ENCODE peak calls at places on chromosomes 3 and 15, in six cellular contexts. F is activated naive CD4-positive, alpha-beta T cell; X is type B pancreatic cell; W is HEK293T; G is H7; R is NCI-H1417. Q is an unnamed sample.

GRCh38 chr3:10495003-10495402 is 10.4 kb downstream of the ATP2B2 start:
- DNase-seq in F (no peak), X (no peak), W (no peak), G (peak), R (no peak), Q (peak)

GRCh38 chr15:51390932-51391432 is 49.5 kb downstream of the GLDN start:
- DNase-seq in F (no peak), X (no peak), W (no peak), G (peak), R (peak), Q (peak)

GRCh38 chr3:177610677-177611654 is 413.7 kb upstream of the TBL1XR1 start:
- DNase-seq in F (no peak), X (no peak), W (no peak), G (no peak), R (peak), Q (peak)

GRCh38 chr15:48001393-48002059 is 119.3 kb upstream of the SLC24A5 start:
- DNase-seq in F (no peak), X (no peak), W (no peak), G (no peak), R (peak), Q (no peak)

GRCh38 chr3:11907667-11908660 is 61.3 kb upstream of the TAMM41 start:
- DNase-seq in F (no peak), X (no peak), W (no peak), G (no peak), R (no peak), Q (no peak)

GRCh38 chr15:50828610-50829206 is 63.2 kb upstream of the SPPL2A start:
- DNase-seq in F (no peak), X (no peak), W (peak), G (no peak), R (no peak), Q (peak)

GRCh38 chr3:165378761-165379160 is 182.6 kb upstream of the SLITRK3 start:
- DNase-seq in F (no peak), X (no peak), W (no peak), G (no peak), R (no peak), Q (no peak)

GRCh38 chr3:136197159-136197715 is 1.1 kb upstream of the MSL2 start:
- DNase-seq in F (no peak), X (no peak), W (no peak), G (no peak), R (peak), Q (no peak)

GRCh38 chr3:43728476-43728875 is 37.7 kb downstream of the ABHD5 start:
- DNase-seq in F (no peak), X (no peak), W (no peak), G (no peak), R (peak), Q (no peak)

GRCh38 chr15:71303977-71304376 is 188.7 kb downstream of the THSD4 start:
- DNase-seq in F (no peak), X (no peak), W (no peak), G (no peak), R (no peak), Q (no peak)

GRCh38 chr3:104514371-104514770 is 852.3 kb upstream of the ALCAM start:
- DNase-seq in F (no peak), X (no peak), W (no peak), G (no peak), R (no peak), Q (no peak)

GRCh38 chr3:166283856-166284255 is 446.6 kb upstream of the BCHE start:
- DNase-seq in F (no peak), X (no peak), W (no peak), G (no peak), R (no peak), Q (no peak)

GRCh38 chr3:184636774-184637316 is 75.0 kb downstream of the MAGEF1 start:
- DNase-seq in F (no peak), X (no peak), W (no peak), G (no peak), R (peak), Q (no peak)

Q was measured in GM23338.